ENCODE peak calls at places on chromosomes 12 and 14, in nine cellular contexts. I is CD14-positive monocyte; Z is left colon; M is stimulated activated CD4-positive, alpha-beta T cell treated with anti-CD3 and anti-CD28 coated beads, Interleukin-15, amount 100 ng/mL, for 1 hour; E is activated naive CD4-positive, alpha-beta T cell treated with anti-CD3 and anti-CD28 coated beads, Interleukin-2, amount 10 ng/mL, durations not matched to agents 7 days and 5 days; V is Daoy; P is colonic mucosa; B is renal cortical epithelial cell; L is T follicular helper cell. O is an unnamed sample.

GRCh38 chr12:5586201-5586600 is 154.3 kb downstream of the NTF3 start:
- DNase-seq in V (peak; percentile 81), B (peak; percentile 72), M (no peak), Z (no peak), I (no peak), E (no peak), L (no peak), P (peak; percentile 38), O (no peak)

GRCh38 chr12:51011960-51012359 is 14.2 kb downstream of the SLC11A2 start:
- DNase-seq in I (no peak), B (peak; percentile 72), M (no peak), V (no peak), Z (no peak), L (no peak), P (no peak), E (no peak), O (no peak)

GRCh38 chr14:68792830-68793733 is at the start of gene ZFP36L1:
- DNase-seq in B (peak; percentile 94), Z (peak; percentile 94), V (peak; percentile 96), M (peak; percentile 86), I (peak; percentile 94), P (peak; percentile 96), E (peak; percentile 97), L (peak; percentile 93), O (peak; percentile 19)

GRCh38 chr12:16281157-16281556 is 3.7 kb upstream of the SLC15A5 start:
- DNase-seq in Z (no peak), E (no peak), M (no peak), P (peak; percentile 46), I (no peak), B (no peak), V (no peak), L (no peak), O (no peak)

GRCh38 chr14:25484194-25484593 is 434.2 kb upstream of the STXBP6 start:
- DNase-seq in P (no peak), E (no peak), V (no peak), L (no peak), Z (no peak), M (no peak), B (no peak), I (no peak), O (peak; percentile 18)

GRCh38 chr14:99522457-99522891 is 41.3 kb downstream of the CCNK start:
- DNase-seq in L (no peak), M (no peak), B (no peak), P (no peak), Z (no peak), I (no peak), V (peak; percentile 92), E (no peak), O (peak; percentile 33)

GRCh38 chr12:32444895-32445294 is 45.5 kb downstream of the FGD4 start:
- DNase-seq in I (no peak), B (peak; percentile 99), V (peak; percentile 90), L (no peak), Z (no peak), M (no peak), E (no peak), P (peak; percentile 78), O (no peak)

GRCh38 chr12:96195845-96196451 is 1.8 kb downstream of the ELK3 start:
- DNase-seq in B (peak; percentile 73), M (no peak), E (peak; percentile 53), P (peak; percentile 38), I (no peak), L (peak; percentile 22), V (peak; percentile 86), Z (no peak), O (no peak)

GRCh38 chr14:105013150-105013787 is 7.6 kb downstream of the CDCA4 start:
- DNase-seq in I (no peak), P (no peak), M (no peak), V (no peak), L (no peak), E (no peak), B (no peak), Z (no peak), O (peak; percentile 27)

GRCh38 chr12:9742665-9743064 is 9.8 kb upstream of the CLECL1 start:
- DNase-seq in M (no peak), E (peak; percentile 70), L (no peak), Z (peak; percentile 34), I (no peak), P (no peak), B (no peak), V (no peak), O (no peak)

GRCh38 chr12:49974231-49974675 is 1.5 kb downstream of the AQP6 start:
- DNase-seq in L (no peak), V (peak; percentile 40), P (peak; percentile 43), I (peak; percentile 62), Z (peak; percentile 63), B (peak; percentile 47), M (no peak), E (no peak), O (peak; percentile 15)

GRCh38 chr14:30214014-30214413 is 286.4 kb upstream of the PRKD1 start:
- DNase-seq in I (no peak), Z (no peak), L (no peak), P (no peak), M (no peak), E (no peak), V (peak; percentile 22), B (peak; percentile 51), O (no peak)

GRCh38 chr12:125166046-125166445 is 100.8 kb downstream of the AACS start:
- DNase-seq in M (no peak), E (no peak), Z (no peak), L (no peak), I (no peak), V (no peak), B (no peak), P (no peak), O (no peak)

GRCh38 chr12:128205145-128205544 is 61.8 kb upstream of the TMEM132C start:
- DNase-seq in L (no peak), I (no peak), E (no peak), Z (no peak), V (no peak), M (no peak), B (no peak), P (no peak), O (no peak)

GRCh38 chr14:35368993-35369392 is 35.6 kb downstream of the NFKBIA start:
- DNase-seq in Z (no peak), V (no peak), E (no peak), P (no peak), B (no peak), L (no peak), M (no peak), I (no peak), O (no peak)

GRCh38 chr14:68644101-68644500 is 148.8 kb downstream of the ZFP36L1 start:
- DNase-seq in Z (no peak), I (no peak), V (no peak), L (no peak), E (no peak), P (no peak), B (no peak), M (no peak), O (no peak)

GRCh38 chr14:58082491-58083098 is 69.4 kb downstream of the ARMH4 start:
- DNase-seq in Z (no peak), B (peak; percentile 97), V (peak; percentile 88), L (no peak), M (no peak), I (no peak), P (no peak), E (no peak), O (no peak)

GRCh38 chr14:50064993-50065392 is 51.4 kb downstream of the VCPKMT start:
- DNase-seq in E (peak; percentile 80), B (no peak), Z (peak; percentile 76), I (peak; percentile 94), V (peak; percentile 74), P (peak; percentile 64), M (peak; percentile 20), L (peak; percentile 48), O (no peak)

GRCh38 chr14:23512156-23512555 is 39.4 kb downstream of the ZFHX2 start:
- DNase-seq in M (no peak), Z (no peak), B (no peak), E (peak; percentile 34), V (no peak), I (no peak), L (no peak), P (no peak), O (peak; percentile 86)